ENCODE peak calls at places on chromosome 10, in eight cellular contexts. W, Z, E, S, F, K, O and L are unnamed samples.

GRCh38 chr10:11335167-11335652 is 276.2 kb downstream of the USP6NL start:
- DNase-seq in Z (no peak), S (no peak), E (peak; percentile 77), K (no peak), F (no peak), O (no peak), W (no peak), L (no peak)

GRCh38 chr10:21372651-21373410 is 152.7 kb downstream of the SKIDA1 start:
- DNase-seq in F (no peak), E (peak; percentile 96), S (peak; percentile 92), O (peak; percentile 3), K (peak; percentile 54), W (peak; percentile 81), Z (peak; percentile 86), L (no peak)

GRCh38 chr10:93495654-93496321 is 624 bp upstream of the CEP55 start:
- DNase-seq in E (peak; percentile 58), O (no peak), Z (peak; percentile 41), W (no peak), S (peak; percentile 48), F (peak; percentile 27), K (no peak), L (no peak)

GRCh38 chr10:14405076-14406065 is 74.6 kb upstream of the FRMD4A start:
- DNase-seq in K (no peak), S (peak; percentile 79), F (no peak), Z (no peak), O (no peak), W (peak; percentile 89), E (peak; percentile 92), L (no peak)

GRCh38 chr10:23694446-23694920 is 255.6 kb downstream of the OTUD1 start:
- DNase-seq in Z (no peak), F (no peak), K (no peak), O (no peak), W (no peak), S (no peak), E (no peak), L (no peak)

GRCh38 chr10:4100324-4100826 is 315.4 kb upstream of the KLF6 start:
- DNase-seq in W (no peak), K (no peak), F (no peak), Z (no peak), O (no peak), E (no peak), S (no peak), L (no peak)

GRCh38 chr10:78362406-78363022 is 328.9 kb downstream of the RPS24 start:
- DNase-seq in F (no peak), O (no peak), W (peak; percentile 52), S (no peak), E (peak; percentile 16), Z (peak; percentile 35), K (no peak), L (no peak)

GRCh38 chr10:33653584-33654367 is 319.3 kb upstream of the NRP1 start:
- DNase-seq in Z (peak; percentile 78), S (peak; percentile 26), E (peak; percentile 88), F (no peak), W (no peak), O (no peak), K (no peak), L (no peak)

GRCh38 chr10:11322698-11323097 is 288.8 kb downstream of the USP6NL start:
- DNase-seq in K (no peak), F (no peak), S (no peak), E (no peak), Z (no peak), W (no peak), O (no peak), L (no peak)

GRCh38 chr10:122213766-122214165 is 57.3 kb upstream of the BTBD16 start:
- DNase-seq in K (no peak), F (no peak), W (no peak), S (no peak), E (peak; percentile 15), O (no peak), Z (no peak), L (no peak)

GRCh38 chr10:48598243-48598935 is 6.5 kb downstream of the ARHGAP22 start:
- DNase-seq in S (no peak), F (no peak), K (no peak), W (peak; percentile 31), Z (no peak), E (no peak), O (no peak), L (no peak)

GRCh38 chr10:74150151-74151056 is at the start of gene AP3M1:
- DNase-seq in O (peak; percentile 67), S (no peak), F (peak; percentile 89), W (no peak), Z (no peak), E (no peak), K (peak; percentile 87), L (peak; percentile 81)

GRCh38 chr10:97708976-97709745 is 4.4 kb upstream of the MARVELD1 start:
- DNase-seq in O (peak; percentile 26), F (peak; percentile 76), W (peak; percentile 73), S (peak; percentile 85), K (peak; percentile 90), E (peak; percentile 89), Z (peak; percentile 69), L (no peak)

GRCh38 chr10:75959209-75959608 is 527.8 kb downstream of the LRMDA start:
- DNase-seq in W (peak; percentile 47), F (no peak), E (peak; percentile 58), Z (peak; percentile 99), S (peak; percentile 84), K (no peak), O (no peak), L (no peak)

GRCh38 chr10:51706225-51706624 is 6.8 kb upstream of the CSTF2T start:
- DNase-seq in W (no peak), O (no peak), K (peak; percentile 93), E (peak; percentile 96), F (peak; percentile 72), Z (peak; percentile 48), S (peak; percentile 98), L (no peak)

GRCh38 chr10:1364151-1364910 is 308.1 kb downstream of the WDR37 start:
- DNase-seq in W (peak; percentile 35), O (no peak), E (no peak), K (no peak), F (no peak), S (no peak), Z (no peak), L (no peak)

GRCh38 chr10:98382691-98383101 is 32.3 kb downstream of the PYROXD2 start:
- DNase-seq in K (no peak), S (peak; percentile 35), F (no peak), E (no peak), W (no peak), O (no peak), Z (no peak), L (no peak)

GRCh38 chr10:126094537-126094936 is 198.2 kb downstream of the FANK1 start:
- DNase-seq in Z (peak; percentile 77), W (no peak), E (no peak), F (no peak), S (no peak), O (no peak), K (no peak), L (no peak)

GRCh38 chr10:100562008-100562672 is 26.4 kb downstream of the HIF1AN start:
- DNase-seq in W (peak; percentile 74), K (no peak), Z (peak; percentile 21), S (peak; percentile 62), E (peak; percentile 85), F (peak; percentile 84), O (peak; percentile 68), L (peak; percentile 67)

GRCh38 chr10:92267343-92267742 is 23.5 kb downstream of the CPEB3 start:
- DNase-seq in W (no peak), K (no peak), F (no peak), O (no peak), Z (no peak), S (no peak), E (no peak), L (no peak)

GRCh38 chr10:82826132-82826531 is 951.1 kb downstream of the NRG3 start:
- DNase-seq in W (no peak), K (no peak), E (peak; percentile 59), O (no peak), F (no peak), Z (no peak), S (peak; percentile 1), L (no peak)

GRCh38 chr10:17730667-17731066 is 21.3 kb upstream of the TMEM236 start:
- DNase-seq in K (no peak), Z (no peak), S (no peak), W (no peak), F (no peak), E (peak; percentile 56), O (no peak), L (no peak)

GRCh38 chr10:9999627-10000026 is 1018.0 kb upstream of the CELF2 start:
- DNase-seq in K (no peak), Z (no peak), O (no peak), S (no peak), E (no peak), F (no peak), W (no peak), L (no peak)
- H3K9me3 ChIP-seq in K (no peaks in the 10 kb centered on the region), Z (no peaks in the 10 kb centered on the region), O (no peaks in the 10 kb centered on the region), S (no peaks in the 10 kb centered on the region), E (no peaks in the 10 kb centered on the region), F (no peaks in the 10 kb centered on the region), W (peaks cover 11% of the 10 kb centered on the region), L (no peaks in the 10 kb centered on the region)

DNA sequence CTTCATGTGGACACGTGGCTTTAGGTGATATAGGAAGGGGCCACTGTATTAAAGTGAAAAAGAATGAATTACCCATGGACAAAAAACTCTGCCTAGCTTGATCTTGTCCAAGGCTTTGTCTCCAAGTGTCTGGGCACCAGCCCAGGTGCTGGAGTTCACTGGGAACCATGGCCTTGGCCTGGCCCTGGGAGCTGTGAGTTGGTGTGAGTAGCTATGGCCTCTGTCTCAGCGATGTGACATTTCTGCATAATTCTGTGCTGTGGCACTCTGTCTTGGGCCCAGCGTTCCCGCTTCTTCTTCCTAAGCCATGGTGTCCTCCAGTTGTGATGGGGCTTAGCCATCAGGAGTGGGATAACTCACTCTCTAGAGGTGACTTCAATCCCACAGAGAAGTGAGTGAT is 119.0 kb upstream of the PPP2R2D start:
- DNase-seq in W (peak; percentile 13), E (no peak), K (no peak), S (no peak), F (no peak), Z (no peak), O (no peak), L (no peak)
- H3K9me3 ChIP-seq in W (peaks cover 2% of the 10 kb centered on the region), E (no peaks in the 10 kb centered on the region), K (no peaks in the 10 kb centered on the region), S (no peaks in the 10 kb centered on the region), F (no peaks in the 10 kb centered on the region), Z (no peaks in the 10 kb centered on the region), O (peaks cover 15% of the 10 kb centered on the region), L (no peaks in the 10 kb centered on the region)

DNA sequence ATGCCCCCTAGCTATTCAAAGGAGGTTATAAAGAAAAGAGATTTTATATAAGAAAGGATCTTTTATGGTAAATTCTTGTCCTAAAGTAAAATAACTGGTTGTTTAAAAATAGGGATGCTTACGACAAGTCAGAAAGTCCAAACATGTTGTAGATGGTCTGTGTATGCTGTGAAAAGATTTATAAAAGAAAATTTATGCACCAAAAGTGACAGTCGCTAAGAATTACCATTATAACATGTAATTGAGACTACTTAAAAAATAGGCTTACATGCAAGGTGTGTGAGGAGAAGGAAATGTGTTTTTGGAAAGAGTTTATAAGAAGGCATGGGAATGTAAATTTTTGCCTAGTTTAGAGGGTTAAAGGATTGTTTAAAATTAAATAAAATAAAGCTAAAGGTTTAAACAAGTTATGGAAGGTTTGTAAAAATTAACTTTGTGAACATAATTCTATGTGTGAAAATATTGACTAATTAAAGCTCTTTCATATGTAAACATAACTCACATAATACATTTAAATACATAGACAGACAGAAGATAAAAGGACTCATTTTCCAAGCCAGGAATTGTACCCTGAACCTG is 118.5 kb downstream of the LYZL1 start:
- DNase-seq in Z (no peak), F (no peak), S (no peak), W (no peak), O (no peak), E (no peak), K (no peak), L (no peak)
- H3K9me3 ChIP-seq in Z (no peaks in the 10 kb centered on the region), F (no peaks in the 10 kb centered on the region), S (no peaks in the 10 kb centered on the region), W (peaks cover 4% of the 10 kb centered on the region), O (no peaks in the 10 kb centered on the region), E (no peaks in the 10 kb centered on the region), K (no peaks in the 10 kb centered on the region), L (no peaks in the 10 kb centered on the region)

GRCh38 chr10:128994598-128995143 is 472.4 kb upstream of the MGMT start:
- DNase-seq in Z (no peak), E (no peak), F (no peak), W (no peak), K (no peak), S (no peak), O (no peak), L (no peak)
- H3K9me3 ChIP-seq in Z (no peaks in the 10 kb centered on the region), E (no peaks in the 10 kb centered on the region), F (no peaks in the 10 kb centered on the region), W (peaks cover 5% of the 10 kb centered on the region), K (no peaks in the 10 kb centered on the region), S (no peaks in the 10 kb centered on the region), O (no peaks in the 10 kb centered on the region), L (no peaks in the 10 kb centered on the region)